ENCODE peak calls at places on chromosome 12, in six cellular contexts. One of them, this sample, is unnamed.

GRCh38 chr12:48199784-48200198 is 3.3 kb downstream of the OR10AD1 start:
- DNase-seq in T-helper 22 cell: no peak
- DNase-seq in activated T-helper 9 cell treated with anti-CD3 and anti-CD28 coated beads, Interleukin-2, amount 50 U/mL, for 16 hours: no peak
- DNase-seq in activated effector memory CD4-positive, alpha-beta T cell treated with Interleukin-2 at 50 U/mL for 16 hours: no peak
- DNase-seq in iPS-NIHi11: no peak
- DNase-seq in HS-27A: no peak
- DNase-seq in this sample: no peak

GRCh38 chr12:54393350-54393655 is 8.8 kb upstream of the ZNF385A start:
- DNase-seq in T-helper 22 cell: no peak
- DNase-seq in HS-27A: no peak
- DNase-seq in iPS-NIHi11: no peak
- DNase-seq in activated T-helper 9 cell treated with anti-CD3 and anti-CD28 coated beads, Interleukin-2, amount 50 U/mL, for 16 hours: no peak
- DNase-seq in activated effector memory CD4-positive, alpha-beta T cell treated with Interleukin-2 at 50 U/mL for 16 hours: no peak
- DNase-seq in this sample: no peak

GRCh38 chr12:116353958-116354357 is 76.5 kb upstream of the MED13L start:
- DNase-seq in activated T-helper 9 cell treated with anti-CD3 and anti-CD28 coated beads, Interleukin-2, amount 50 U/mL, for 16 hours: no peak
- DNase-seq in T-helper 22 cell: no peak
- DNase-seq in iPS-NIHi11: no peak
- DNase-seq in activated effector memory CD4-positive, alpha-beta T cell treated with Interleukin-2 at 50 U/mL for 16 hours: no peak
- DNase-seq in HS-27A: no peak
- DNase-seq in this sample: no peak

GRCh38 chr12:5780536-5780935 is 164.5 kb downstream of the ANO2 start:
- DNase-seq in activated effector memory CD4-positive, alpha-beta T cell treated with Interleukin-2 at 50 U/mL for 16 hours: no peak
- DNase-seq in iPS-NIHi11: no peak
- DNase-seq in HS-27A: no peak
- DNase-seq in T-helper 22 cell: no peak
- DNase-seq in activated T-helper 9 cell treated with anti-CD3 and anti-CD28 coated beads, Interleukin-2, amount 50 U/mL, for 16 hours: no peak
- DNase-seq in this sample: no peak

GRCh38 chr12:92593734-92594402 is 108.9 kb upstream of the PLEKHG7 start:
- DNase-seq in activated T-helper 9 cell treated with anti-CD3 and anti-CD28 coated beads, Interleukin-2, amount 50 U/mL, for 16 hours: peak; percentile 65
- DNase-seq in activated effector memory CD4-positive, alpha-beta T cell treated with Interleukin-2 at 50 U/mL for 16 hours: peak; percentile 72
- DNase-seq in T-helper 22 cell: peak; percentile 86
- DNase-seq in HS-27A: peak; percentile 72
- DNase-seq in iPS-NIHi11: no peak
- DNase-seq in this sample: peak; percentile 68

GRCh38 chr12:95257541-95257940 is 39.9 kb downstream of the VEZT start:
- DNase-seq in T-helper 22 cell: no peak
- DNase-seq in activated T-helper 9 cell treated with anti-CD3 and anti-CD28 coated beads, Interleukin-2, amount 50 U/mL, for 16 hours: no peak
- DNase-seq in HS-27A: no peak
- DNase-seq in activated effector memory CD4-positive, alpha-beta T cell treated with Interleukin-2 at 50 U/mL for 16 hours: no peak
- DNase-seq in iPS-NIHi11: no peak
- DNase-seq in this sample: no peak

GRCh38 chr12:113825705-113826104 is 140.4 kb downstream of the RBM19 start:
- DNase-seq in activated T-helper 9 cell treated with anti-CD3 and anti-CD28 coated beads, Interleukin-2, amount 50 U/mL, for 16 hours: no peak
- DNase-seq in iPS-NIHi11: peak; percentile 72
- DNase-seq in HS-27A: no peak
- DNase-seq in T-helper 22 cell: no peak
- DNase-seq in activated effector memory CD4-positive, alpha-beta T cell treated with Interleukin-2 at 50 U/mL for 16 hours: no peak
- DNase-seq in this sample: no peak

GRCh38 chr12:79687711-79688270 is 3.0 kb downstream of the PAWR start:
- DNase-seq in activated effector memory CD4-positive, alpha-beta T cell treated with Interleukin-2 at 50 U/mL for 16 hours: no peak
- DNase-seq in T-helper 22 cell: no peak
- DNase-seq in iPS-NIHi11: no peak
- DNase-seq in HS-27A: no peak
- DNase-seq in activated T-helper 9 cell treated with anti-CD3 and anti-CD28 coated beads, Interleukin-2, amount 50 U/mL, for 16 hours: no peak
- DNase-seq in this sample: no peak

GRCh38 chr12:69511870-69512269 is 41.7 kb downstream of the FRS2 start:
- DNase-seq in iPS-NIHi11: no peak
- DNase-seq in HS-27A: no peak
- DNase-seq in activated effector memory CD4-positive, alpha-beta T cell treated with Interleukin-2 at 50 U/mL for 16 hours: no peak
- DNase-seq in T-helper 22 cell: no peak
- DNase-seq in activated T-helper 9 cell treated with anti-CD3 and anti-CD28 coated beads, Interleukin-2, amount 50 U/mL, for 16 hours: no peak
- DNase-seq in this sample: no peak

GRCh38 chr12:46492471-46493351 is 120.1 kb upstream of the SLC38A2 start:
- DNase-seq in activated effector memory CD4-positive, alpha-beta T cell treated with Interleukin-2 at 50 U/mL for 16 hours: no peak
- DNase-seq in activated T-helper 9 cell treated with anti-CD3 and anti-CD28 coated beads, Interleukin-2, amount 50 U/mL, for 16 hours: no peak
- DNase-seq in iPS-NIHi11: no peak
- DNase-seq in T-helper 22 cell: no peak
- DNase-seq in HS-27A: peak; percentile 82
- DNase-seq in this sample: no peak

GRCh38 chr12:88272456-88272855 is 130.3 kb downstream of the TMTC3 start:
- DNase-seq in iPS-NIHi11: no peak
- DNase-seq in HS-27A: no peak
- DNase-seq in activated effector memory CD4-positive, alpha-beta T cell treated with Interleukin-2 at 50 U/mL for 16 hours: no peak
- DNase-seq in T-helper 22 cell: no peak
- DNase-seq in activated T-helper 9 cell treated with anti-CD3 and anti-CD28 coated beads, Interleukin-2, amount 50 U/mL, for 16 hours: no peak
- DNase-seq in this sample: no peak

GRCh38 chr12:77325505-77325904 is 260.1 kb upstream of the E2F7 start:
- DNase-seq in HS-27A: no peak
- DNase-seq in iPS-NIHi11: peak; percentile 29
- DNase-seq in activated effector memory CD4-positive, alpha-beta T cell treated with Interleukin-2 at 50 U/mL for 16 hours: no peak
- DNase-seq in activated T-helper 9 cell treated with anti-CD3 and anti-CD28 coated beads, Interleukin-2, amount 50 U/mL, for 16 hours: no peak
- DNase-seq in T-helper 22 cell: no peak
- DNase-seq in this sample: peak; percentile 16

GRCh38 chr12:13028825-13029570 is 15.2 kb upstream of the FAM234B start:
- DNase-seq in HS-27A: no peak
- DNase-seq in activated T-helper 9 cell treated with anti-CD3 and anti-CD28 coated beads, Interleukin-2, amount 50 U/mL, for 16 hours: no peak
- DNase-seq in iPS-NIHi11: peak; percentile 17
- DNase-seq in T-helper 22 cell: no peak
- DNase-seq in activated effector memory CD4-positive, alpha-beta T cell treated with Interleukin-2 at 50 U/mL for 16 hours: no peak
- DNase-seq in this sample: no peak

GRCh38 chr12:130764073-130764472 is 48.0 kb upstream of the RIMBP2 start:
- DNase-seq in activated effector memory CD4-positive, alpha-beta T cell treated with Interleukin-2 at 50 U/mL for 16 hours: no peak
- DNase-seq in iPS-NIHi11: no peak
- DNase-seq in T-helper 22 cell: no peak
- DNase-seq in activated T-helper 9 cell treated with anti-CD3 and anti-CD28 coated beads, Interleukin-2, amount 50 U/mL, for 16 hours: no peak
- DNase-seq in HS-27A: no peak
- DNase-seq in this sample: no peak

GRCh38 chr12:111993290-111994150 is 19.4 kb downstream of the TMEM116 start:
- DNase-seq in HS-27A: no peak
- DNase-seq in iPS-NIHi11: no peak
- DNase-seq in T-helper 22 cell: peak; percentile 16
- DNase-seq in activated T-helper 9 cell treated with anti-CD3 and anti-CD28 coated beads, Interleukin-2, amount 50 U/mL, for 16 hours: no peak
- DNase-seq in activated effector memory CD4-positive, alpha-beta T cell treated with Interleukin-2 at 50 U/mL for 16 hours: no peak
- DNase-seq in this sample: no peak

GRCh38 chr12:53500119-53500775 is 836 bp upstream of the TARBP2 start:
- DNase-seq in T-helper 22 cell: no peak
- DNase-seq in HS-27A: no peak
- DNase-seq in iPS-NIHi11: no peak
- DNase-seq in activated effector memory CD4-positive, alpha-beta T cell treated with Interleukin-2 at 50 U/mL for 16 hours: no peak
- DNase-seq in activated T-helper 9 cell treated with anti-CD3 and anti-CD28 coated beads, Interleukin-2, amount 50 U/mL, for 16 hours: no peak
- DNase-seq in this sample: no peak

GRCh38 chr12:40446385-40446784 is 221.6 kb downstream of the LRRK2 start:
- DNase-seq in activated effector memory CD4-positive, alpha-beta T cell treated with Interleukin-2 at 50 U/mL for 16 hours: no peak
- DNase-seq in HS-27A: no peak
- DNase-seq in activated T-helper 9 cell treated with anti-CD3 and anti-CD28 coated beads, Interleukin-2, amount 50 U/mL, for 16 hours: no peak
- DNase-seq in iPS-NIHi11: peak; percentile 41
- DNase-seq in T-helper 22 cell: no peak
- DNase-seq in this sample: peak; percentile 8

GRCh38 chr12:110732572-110732971 is 10.1 kb downstream of the PPP1CC start:
- DNase-seq in HS-27A: no peak
- DNase-seq in activated T-helper 9 cell treated with anti-CD3 and anti-CD28 coated beads, Interleukin-2, amount 50 U/mL, for 16 hours: no peak
- DNase-seq in iPS-NIHi11: no peak
- DNase-seq in activated effector memory CD4-positive, alpha-beta T cell treated with Interleukin-2 at 50 U/mL for 16 hours: no peak
- DNase-seq in T-helper 22 cell: no peak
- DNase-seq in this sample: no peak

GRCh38 chr12:19648173-19648572 is 208.9 kb downstream of the AEBP2 start:
- DNase-seq in T-helper 22 cell: no peak
- DNase-seq in activated effector memory CD4-positive, alpha-beta T cell treated with Interleukin-2 at 50 U/mL for 16 hours: no peak
- DNase-seq in HS-27A: no peak
- DNase-seq in iPS-NIHi11: no peak
- DNase-seq in activated T-helper 9 cell treated with anti-CD3 and anti-CD28 coated beads, Interleukin-2, amount 50 U/mL, for 16 hours: no peak
- DNase-seq in this sample: no peak

GRCh38 chr12:124753230-124753595 is 110.5 kb downstream of the SCARB1 start:
- DNase-seq in iPS-NIHi11: no peak
- DNase-seq in activated effector memory CD4-positive, alpha-beta T cell treated with Interleukin-2 at 50 U/mL for 16 hours: no peak
- DNase-seq in T-helper 22 cell: no peak
- DNase-seq in HS-27A: no peak
- DNase-seq in activated T-helper 9 cell treated with anti-CD3 and anti-CD28 coated beads, Interleukin-2, amount 50 U/mL, for 16 hours: no peak
- DNase-seq in this sample: no peak

GRCh38 chr12:27627123-27627835 is 69.0 kb upstream of the REP15 start:
- DNase-seq in iPS-NIHi11: no peak
- DNase-seq in HS-27A: peak; percentile 76
- DNase-seq in activated T-helper 9 cell treated with anti-CD3 and anti-CD28 coated beads, Interleukin-2, amount 50 U/mL, for 16 hours: no peak
- DNase-seq in T-helper 22 cell: no peak
- DNase-seq in activated effector memory CD4-positive, alpha-beta T cell treated with Interleukin-2 at 50 U/mL for 16 hours: no peak
- DNase-seq in this sample: peak; percentile 24

GRCh38 chr12:115771065-115771464 is 506.4 kb downstream of the MED13L start:
- DNase-seq in iPS-NIHi11: peak; percentile 31
- DNase-seq in activated effector memory CD4-positive, alpha-beta T cell treated with Interleukin-2 at 50 U/mL for 16 hours: no peak
- DNase-seq in HS-27A: no peak
- DNase-seq in activated T-helper 9 cell treated with anti-CD3 and anti-CD28 coated beads, Interleukin-2, amount 50 U/mL, for 16 hours: no peak
- DNase-seq in T-helper 22 cell: no peak
- DNase-seq in this sample: no peak

GRCh38 chr12:93889516-93890202 is 212.5 kb downstream of the CRADD start:
- DNase-seq in activated effector memory CD4-positive, alpha-beta T cell treated with Interleukin-2 at 50 U/mL for 16 hours: no peak
- DNase-seq in HS-27A: no peak
- DNase-seq in T-helper 22 cell: no peak
- DNase-seq in activated T-helper 9 cell treated with anti-CD3 and anti-CD28 coated beads, Interleukin-2, amount 50 U/mL, for 16 hours: no peak
- DNase-seq in iPS-NIHi11: no peak
- DNase-seq in this sample: no peak

GRCh38 chr12:11630046-11630706 is 19.3 kb upstream of the ETV6 start:
- DNase-seq in T-helper 22 cell: no peak
- DNase-seq in iPS-NIHi11: no peak
- DNase-seq in activated effector memory CD4-positive, alpha-beta T cell treated with Interleukin-2 at 50 U/mL for 16 hours: no peak
- DNase-seq in HS-27A: no peak
- DNase-seq in activated T-helper 9 cell treated with anti-CD3 and anti-CD28 coated beads, Interleukin-2, amount 50 U/mL, for 16 hours: no peak
- DNase-seq in this sample: no peak

GRCh38 chr12:107415066-107415465 is 270.5 kb upstream of the PWP1 start:
- DNase-seq in HS-27A: no peak
- DNase-seq in iPS-NIHi11: no peak
- DNase-seq in activated T-helper 9 cell treated with anti-CD3 and anti-CD28 coated beads, Interleukin-2, amount 50 U/mL, for 16 hours: no peak
- DNase-seq in T-helper 22 cell: no peak
- DNase-seq in activated effector memory CD4-positive, alpha-beta T cell treated with Interleukin-2 at 50 U/mL for 16 hours: no peak
- DNase-seq in this sample: no peak

GRCh38 chr12:8697120-8697475 is 693 bp upstream of the RIMKLB start:
- DNase-seq in iPS-NIHi11: no peak
- DNase-seq in activated effector memory CD4-positive, alpha-beta T cell treated with Interleukin-2 at 50 U/mL for 16 hours: no peak
- DNase-seq in HS-27A: no peak
- DNase-seq in T-helper 22 cell: no peak
- DNase-seq in activated T-helper 9 cell treated with anti-CD3 and anti-CD28 coated beads, Interleukin-2, amount 50 U/mL, for 16 hours: no peak
- DNase-seq in this sample: peak; percentile 40

GRCh38 chr12:41940571-41940970 is 204.1 kb downstream of the GXYLT1 start:
- DNase-seq in HS-27A: no peak
- DNase-seq in activated effector memory CD4-positive, alpha-beta T cell treated with Interleukin-2 at 50 U/mL for 16 hours: no peak
- DNase-seq in activated T-helper 9 cell treated with anti-CD3 and anti-CD28 coated beads, Interleukin-2, amount 50 U/mL, for 16 hours: no peak
- DNase-seq in iPS-NIHi11: no peak
- DNase-seq in T-helper 22 cell: no peak
- DNase-seq in this sample: no peak

This sample was measured in hepatic stellate cell.